ENCODE peak calls at places on chromosomes 11 and 22, in four cellular contexts. P is HTR-8/SVneo, O is NAMALWA, I is cardiac muscle cell. U is an unnamed sample.

GRCh38 chr22:24247564-24248344 is 2.9 kb upstream of the GGT5 start:
- DNase-seq in I (peak; percentile 100), P (peak; percentile 81), O (peak; percentile 65), U (peak; percentile 99)

GRCh38 chr11:112613051-112613972 is 347.9 kb upstream of the NCAM1 start:
- DNase-seq in P (peak; percentile 62), O (no peak), I (peak; percentile 61), U (peak; percentile 73)

GRCh38 chr11:65384301-65384889 is 1.9 kb upstream of the SLC25A45 start:
- DNase-seq in I (peak; percentile 72), O (no peak), P (no peak), U (peak; percentile 47)

GRCh38 chr22:19810381-19811141 is 44.1 kb downstream of the GNB1L start:
- DNase-seq in O (no peak), P (peak; percentile 39), I (peak; percentile 70), U (peak; percentile 76)

GRCh38 chr22:50146440-50147228 is 23.9 kb upstream of the PANX2 start:
- DNase-seq in I (peak; percentile 83), O (no peak), P (no peak), U (peak; percentile 88)

GRCh38 chr22:37999640-38000272 is 15.4 kb upstream of the SOX10 start:
- DNase-seq in P (peak; percentile 65), O (peak; percentile 58), I (peak; percentile 69), U (peak; percentile 53)

GRCh38 chr11:70853103-70853830 is 399.1 kb downstream of the SHANK2 start:
- DNase-seq in P (no peak), I (no peak), O (no peak), U (no peak)

GRCh38 chr22:45482169-45482568 is 20.5 kb upstream of the FBLN1 start:
- DNase-seq in P (no peak), O (no peak), I (no peak), U (no peak)

GRCh38 chr11:28098257-28098656 is 9.7 kb downstream of the KIF18A start:
- DNase-seq in P (no peak), I (no peak), O (no peak), U (no peak)

GRCh38 chr11:20035701-20036601 is 124.3 kb downstream of the DBX1 start:
- DNase-seq in P (peak; percentile 84), I (peak; percentile 66), O (no peak), U (peak; percentile 90)

GRCh38 chr22:32354360-32355351 is 3.0 kb upstream of the RFPL3 start:
- DNase-seq in I (peak; percentile 31), P (peak; percentile 6), O (peak; percentile 67), U (peak; percentile 29)

GRCh38 chr11:72770799-72771198 is 18.6 kb upstream of the ARAP1 start:
- DNase-seq in P (no peak), O (no peak), I (no peak), U (no peak)

GRCh38 chr11:133531450-133531849 is 851 bp downstream of the OPCML start:
- DNase-seq in P (no peak), O (no peak), I (no peak), U (no peak)

GRCh38 chr11:118996926-118997626 is 862 bp upstream of the CENATAC start:
- DNase-seq in I (peak; percentile 29), P (no peak), O (peak; percentile 71), U (no peak)

GRCh38 chr11:69096473-69096872 is 47.7 kb downstream of the TPCN2 start:
- DNase-seq in O (no peak), I (no peak), P (no peak), U (no peak)

GRCh38 chr11:44434191-44434590 is 124.3 kb upstream of the ALX4 start:
- DNase-seq in I (no peak), O (no peak), P (no peak), U (no peak)

GRCh38 chr22:39232246-39232645 is 12.5 kb downstream of the PDGFB start:
- DNase-seq in P (no peak), O (no peak), I (no peak), U (no peak)

U was measured in choroid plexus epithelial cell.